ENCODE peak calls at places on chromosome 13, in five cellular contexts. N is GM04503, U is RWPE1, V is A549, A is GM19239. O is an unnamed sample.

GRCh38 chr13:49097374-49097773 is 121.7 kb downstream of the FNDC3A start:
- DNase-seq in U (peak), V (peak), A (no peak), N (no peak), O (no peak)

GRCh38 chr13:73261739-73262216 is 203.0 kb downstream of the KLF5 start:
- DNase-seq in N (no peak), V (no peak), U (peak), A (no peak), O (no peak)

GRCh38 chr13:66364346-66364745 is 865.8 kb downstream of the PCDH9 start:
- DNase-seq in V (no peak), N (no peak), U (no peak), A (no peak), O (no peak)

GRCh38 chr13:73535341-73535740 is 476.5 kb downstream of the KLF5 start:
- DNase-seq in V (no peak), A (no peak), U (peak), N (no peak), O (no peak)

GRCh38 chr13:84455143-84455905 is 573.0 kb upstream of the SLITRK1 start:
- DNase-seq in V (no peak), A (no peak), U (no peak), N (no peak), O (no peak)

GRCh38 chr13:97067342-97067895 is 73.1 kb upstream of the OXGR1 start:
- DNase-seq in N (no peak), U (no peak), V (no peak), A (no peak), O (no peak)

GRCh38 chr13:57633950-57634828 is 2.6 kb downstream of the PCDH17 start:
- DNase-seq in N (no peak), V (no peak), A (no peak), U (no peak), O (peak)

GRCh38 chr13:111115051-111115840 is at the start of gene ARHGEF7:
- DNase-seq in A (peak), N (no peak), V (no peak), U (no peak), O (no peak)

GRCh38 chr13:44819245-44819644 is 170.0 kb downstream of the NUFIP1 start:
- DNase-seq in A (no peak), N (no peak), U (peak), V (peak), O (no peak)

GRCh38 chr13:39559838-39560237 is 43.2 kb downstream of the LHFPL6 start:
- DNase-seq in V (no peak), N (no peak), U (no peak), A (no peak), O (no peak)

GRCh38 chr13:101149735-101150380 is 266.4 kb downstream of the NALCN start:
- DNase-seq in A (no peak), N (peak), V (peak), U (no peak), O (no peak)

GRCh38 chr13:48500652-48501197 is 32.2 kb downstream of the RCBTB2 start:
- DNase-seq in A (no peak), N (peak), V (peak), U (peak), O (no peak)

GRCh38 chr13:83352391-83352790 is 529.9 kb downstream of the SLITRK1 start:
- DNase-seq in U (no peak), N (no peak), A (no peak), V (no peak), O (no peak)

GRCh38 chr13:40640845-40641458 is 25.5 kb downstream of the FOXO1 start:
- DNase-seq in A (no peak), N (no peak), V (no peak), U (no peak), O (no peak)

GRCh38 chr13:48833412-48833811 is 142.3 kb upstream of the FNDC3A start:
- DNase-seq in V (no peak), A (no peak), U (no peak), N (no peak), O (no peak)

GRCh38 chr13:100131863-100132574 is 43.1 kb downstream of the PCCA start:
- DNase-seq in A (no peak), U (peak), N (peak), V (peak), O (no peak)

GRCh38 chr13:20828540-20829364 is 55.0 kb upstream of the EEF1AKMT1 start:
- DNase-seq in N (peak), U (peak), A (peak), V (peak), O (no peak)

O was measured in amygdala.